ENCODE peak calls at places on chromosomes 16 and 17, in nine cellular contexts. V is suprapubic skin, C is uterus, I is thyroid gland, Q is K562, L is ovary, F is body of pancreas, N is Peyer's patch, E is IMR-90. K is an unnamed sample.
A peak's percentile ranks its signal among the peaks of the same experiment; 100 is the strongest.

GRCh38 chr17:13594762-13595697 is 6.7 kb downstream of the HS3ST3A1 start:
- DNase-seq in C (peak; percentile 61), Q (peak; percentile 71), L (peak; percentile 78), I (peak; percentile 73), E (peak; percentile 89), F (peak; percentile 87), N (peak; percentile 90), V (peak; percentile 81), K (peak; percentile 92)

GRCh38 chr16:13904179-13904691 is 15.7 kb upstream of the ERCC4 start:
- DNase-seq in F (no peak), V (no peak), L (no peak), I (no peak), C (no peak), Q (no peak), E (no peak), N (no peak), K (no peak)

GRCh38 chr17:37024181-37024637 is 75.5 kb downstream of the AATF start:
- DNase-seq in V (no peak), Q (no peak), N (no peak), F (no peak), E (no peak), C (no peak), I (no peak), L (no peak), K (no peak)

GRCh38 chr17:71363661-71364060 is 757.2 kb upstream of the SOX9 start:
- DNase-seq in C (no peak), E (no peak), F (no peak), N (no peak), L (no peak), V (no peak), Q (no peak), I (no peak), K (no peak)

GRCh38 chr16:77171750-77172635 is 19.0 kb upstream of the MON1B start:
- DNase-seq in I (no peak), F (peak; percentile 13), C (no peak), Q (peak; percentile 55), E (peak; percentile 59), L (no peak), N (no peak), V (no peak), K (peak; percentile 62)

GRCh38 chr17:42311240-42312034 is 23.1 kb downstream of the STAT5A start:
- DNase-seq in F (peak; percentile 65), E (peak; percentile 94), V (peak; percentile 93), N (peak; percentile 82), Q (peak; percentile 84), L (peak; percentile 95), C (peak; percentile 93), I (peak; percentile 98), K (peak; percentile 93)

GRCh38 chr16:27253526-27253930 is 15.0 kb downstream of the NSMCE1 start:
- DNase-seq in Q (no peak), V (no peak), E (peak; percentile 92), I (no peak), N (peak; percentile 28), F (no peak), C (no peak), L (no peak), K (no peak)

GRCh38 chr16:11414815-11415775 is 69.8 kb downstream of the RMI2 start:
- DNase-seq in C (no peak), L (no peak), E (no peak), N (no peak), Q (no peak), I (no peak), F (no peak), V (no peak), K (no peak)

GRCh38 chr17:59565959-59566324 is 532 bp downstream of the DHX40 start:
- DNase-seq in N (peak; percentile 75), L (peak; percentile 61), E (peak; percentile 86), Q (peak; percentile 78), C (no peak), F (peak; percentile 85), I (peak; percentile 59), V (peak; percentile 62), K (peak; percentile 86)

GRCh38 chr16:17768257-17768656 is 297.5 kb upstream of the XYLT1 start:
- DNase-seq in V (no peak), E (peak; percentile 62), F (no peak), N (no peak), I (no peak), C (no peak), L (no peak), Q (no peak), K (no peak)

GRCh38 chr16:8998114-8998513 is 34.4 kb upstream of the USP7 start:
- DNase-seq in V (no peak), C (no peak), F (no peak), E (peak; percentile 54), I (no peak), N (no peak), Q (no peak), L (no peak), K (no peak)

GRCh38 chr17:66313995-66314659 is 11.7 kb downstream of the PRKCA start:
- DNase-seq in N (no peak), F (no peak), L (no peak), E (no peak), C (no peak), V (no peak), Q (no peak), I (no peak), K (no peak)

GRCh38 chr17:28839221-28839620 is 3.4 kb downstream of the FAM222B start:
- DNase-seq in L (no peak), C (no peak), E (no peak), V (no peak), I (no peak), Q (no peak), N (no peak), F (no peak), K (no peak)

GRCh38 chr16:28061702-28062101 is 1.8 kb downstream of the GSG1L start:
- DNase-seq in L (no peak), I (no peak), N (no peak), Q (no peak), E (no peak), V (no peak), C (no peak), F (no peak), K (no peak)

GRCh38 chr16:54812229-54812628 is 118.4 kb upstream of the IRX5 start:
- DNase-seq in E (no peak), L (no peak), C (no peak), I (no peak), N (no peak), V (no peak), Q (no peak), F (no peak), K (no peak)

GRCh38 chr16:57590654-57591085 is 37.8 kb upstream of the ADGRG1 start:
- DNase-seq in N (no peak), I (no peak), C (no peak), Q (peak; percentile 32), E (peak; percentile 80), L (no peak), F (no peak), V (no peak), K (no peak)

GRCh38 chr16:86291491-86291890 is 218.8 kb upstream of the FOXF1 start:
- DNase-seq in F (no peak), I (no peak), C (no peak), V (no peak), N (no peak), Q (no peak), E (no peak), L (no peak), K (no peak)
- H3K4me3 ChIP-seq in F (no peak overlapping the region), I (no peak overlapping the region), C (no peak overlapping the region), V (no peak overlapping the region), N (no peak overlapping the region), Q (no peak overlapping the region), E (no peak overlapping the region), L (no peak overlapping the region), K (no peak overlapping the region)

GRCh38 chr17:18038861-18039534 is at the start of the genes ATPAF2 and GID4:
- DNase-seq in C (peak; percentile 100), V (peak; percentile 99), E (peak; percentile 98), F (peak; percentile 100), L (peak; percentile 99), Q (peak; percentile 96), I (peak; percentile 100), N (peak; percentile 100), K (peak; percentile 100)
- TF ChIP-seq POLR2A in C (peak; percentile 49), V (no peak), E (peak; percentile 49), F (peak; percentile 63), L (peak; percentile 18), Q (peak; percentile 60), I (peak; percentile 49), N (peak; percentile 47), K (no peak)

GRCh38 chr16:74771656-74772315 is 2.8 kb downstream of the FA2H start:
- DNase-seq in E (no peak), Q (no peak), F (no peak), L (no peak), I (no peak), N (peak; percentile 62), C (no peak), V (no peak), K (no peak)

GRCh38 chr16:74773431-74774222 is 993 bp downstream of the FA2H start:
- DNase-seq in I (peak; percentile 4), F (peak; percentile 23), L (no peak), V (no peak), Q (no peak), C (no peak), E (no peak), N (no peak), K (no peak)

GRCh38 chr16:74775255-74775654 is 635 bp upstream of the FA2H start:
- DNase-seq in C (no peak), E (no peak), N (no peak), Q (no peak), F (no peak), L (no peak), V (no peak), I (no peak), K (no peak)

GRCh38 chr16:74776926-74777325 is 2.3 kb upstream of the FA2H start:
- DNase-seq in Q (no peak), C (no peak), V (no peak), I (no peak), N (no peak), F (no peak), E (no peak), L (no peak), K (no peak)

GRCh38 chr16:74774223-74775139 is at the start of gene FA2H:
- DNase-seq in E (peak; percentile 23), N (peak; percentile 94), I (peak; percentile 96), V (peak; percentile 76), L (peak; percentile 20), Q (peak; percentile 94), F (peak; percentile 98), C (peak; percentile 18), K (peak; percentile 84)
- H3K4me3 ChIP-seq in E (peak within 1 kb of the TSS; percentile 4), N (peak within 1 kb of the TSS; percentile 59), I (no peak within 1 kb of the TSS), V (peak within 1 kb of the TSS; percentile 54), L (peak within 1 kb of the TSS; percentile 39), Q (peak within 1 kb of the TSS; percentile 29), F (peak within 1 kb of the TSS; percentile 63), C (no peak within 1 kb of the TSS), K (peak within 1 kb of the TSS; percentile 52)

DNA sequence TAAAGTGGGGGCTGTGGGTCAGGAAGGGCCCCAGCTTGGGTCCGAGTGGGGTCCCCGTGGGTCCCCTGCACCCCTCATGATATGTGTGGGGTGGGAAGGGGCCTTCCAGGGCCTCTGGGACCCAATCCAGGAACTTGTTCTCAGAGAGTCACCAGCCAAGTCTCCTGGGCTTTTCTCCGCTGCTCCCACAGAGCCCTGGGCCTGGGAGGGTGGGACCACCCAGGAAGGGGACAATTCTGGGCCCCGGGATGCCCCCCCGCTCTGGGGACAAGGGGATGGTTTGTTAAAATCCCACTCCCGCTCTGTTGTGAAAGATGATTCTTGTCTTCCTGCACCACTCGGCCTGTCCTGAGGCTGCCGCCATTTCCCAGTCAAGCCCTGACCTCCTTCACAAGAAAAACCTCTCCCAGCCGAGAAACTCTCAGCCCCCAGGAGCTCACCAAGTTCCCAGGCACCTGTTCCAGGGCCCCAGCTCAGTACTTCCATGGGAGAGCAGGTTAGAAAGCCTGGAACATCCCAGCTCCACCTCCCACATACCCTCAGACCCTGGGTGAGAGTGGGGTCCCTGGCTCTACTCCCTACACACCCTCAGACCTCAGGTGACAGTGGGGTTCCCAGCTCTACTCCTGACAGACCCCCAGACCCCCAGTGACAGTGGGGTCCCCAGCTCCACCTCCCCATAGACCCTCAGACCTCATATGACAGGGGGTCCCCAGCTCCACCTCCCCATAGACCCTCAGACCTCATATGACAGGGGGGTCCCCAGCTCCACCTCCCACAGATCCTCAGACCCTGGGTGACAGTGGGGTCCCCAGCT is 75.1 kb downstream of the METRNL start:
- DNase-seq in V (peak; percentile 67), Q (no peak), N (no peak), L (no peak), E (no peak), I (no peak), F (no peak), C (no peak), K (peak; percentile 9)
- TF ChIP-seq POLR2A in V (no peak), Q (no peak), N (no peak), L (no peak), E (no peak), I (no peak), F (no peak), C (no peak), K (no peak)